ENCODE peak calls at places on chromosomes 1 and 21, in four cellular contexts. K, B, X and C are unnamed samples.

GRCh38 chr1:33370286-33370685 is 49.4 kb upstream of the A3GALT2 start:
- DNase-seq in K (no peak), B (peak; percentile 77), X (no peak), C (no peak)

GRCh38 chr21:37398697-37399096 is 32.1 kb downstream of the DYRK1A start:
- DNase-seq in K (no peak), B (no peak), X (no peak), C (no peak)

GRCh38 chr1:99475991-99476532 is 169.9 kb upstream of the PALMD start:
- DNase-seq in K (no peak), B (no peak), X (no peak), C (no peak)

GRCh38 chr1:212446333-212446732 is 13.6 kb downstream of the NENF start:
- DNase-seq in K (no peak), B (no peak), X (no peak), C (no peak)

GRCh38 chr1:54591127-54591756 is 32.1 kb downstream of the FAM151A start:
- DNase-seq in K (no peak), B (peak; percentile 42), X (no peak), C (no peak)

GRCh38 chr1:171674443-171675405 is 22.2 kb upstream of the MYOC start:
- DNase-seq in K (no peak), B (no peak), X (no peak), C (no peak)

GRCh38 chr1:9659328-9659727 is 7.8 kb downstream of the PIK3CD start:
- DNase-seq in K (no peak), B (peak; percentile 89), X (no peak), C (no peak)

GRCh38 chr1:3063379-3064295 is 5.4 kb upstream of the PRDM16 start:
- DNase-seq in K (no peak), B (no peak), X (no peak), C (no peak)

GRCh38 chr1:164754088-164754600 is 195.2 kb downstream of the PBX1 start:
- DNase-seq in K (no peak), B (peak; percentile 55), X (no peak), C (no peak)

GRCh38 chr1:23928789-23929188 is 15.6 kb upstream of the CNR2 start:
- DNase-seq in K (no peak), B (no peak), X (no peak), C (no peak)

GRCh38 chr21:31203371-31204054 is 140.5 kb downstream of the TIAM1 start:
- DNase-seq in K (no peak), B (peak; percentile 40), X (no peak), C (no peak)

GRCh38 chr1:208652300-208653160 is 408.3 kb upstream of the PLXNA2 start:
- DNase-seq in K (peak; percentile 25), B (peak; percentile 66), X (peak; percentile 45), C (peak; percentile 69)

GRCh38 chr1:206111528-206111927 is 5.7 kb downstream of the AVPR1B start:
- DNase-seq in K (no peak), B (no peak), X (no peak), C (no peak)

GRCh38 chr1:49200738-49201137 is 424.0 kb upstream of the BEND5 start:
- DNase-seq in K (no peak), B (no peak), X (no peak), C (no peak)

GRCh38 chr1:108028841-108029401 is 63.9 kb upstream of the VAV3 start:
- DNase-seq in K (no peak), B (no peak), X (no peak), C (no peak)

GRCh38 chr1:45619149-45619921 is 4.5 kb downstream of the CCDC17 start:
- DNase-seq in K (no peak), B (no peak), X (no peak), C (no peak)

GRCh38 chr21:15121097-15121654 is 56.4 kb upstream of the NRIP1 start:
- DNase-seq in K (no peak), B (no peak), X (no peak), C (no peak)

GRCh38 chr1:35452086-35452485 is 105.1 kb downstream of the KIAA0319L start:
- DNase-seq in K (no peak), B (peak; percentile 72), X (no peak), C (no peak)

GRCh38 chr1:36567601-36568341 is 85.1 kb upstream of the CSF3R start:
- DNase-seq in K (no peak), B (no peak), X (no peak), C (peak; percentile 17)

GRCh38 chr21:41926068-41926806 is 27.6 kb downstream of the C2CD2 start:
- DNase-seq in K (peak; percentile 17), B (peak; percentile 66), X (no peak), C (no peak)
- H3K18ac ChIP-seq in K (peak overlapping the region; percentile 56), B (peak overlapping the region; percentile 98), X (no peak overlapping the region), C (no peak overlapping the region)

GRCh38 chr1:227959325-227959860 is 11.7 kb upstream of the WNT9A start:
- DNase-seq in K (no peak), B (no peak), X (no peak), C (peak; percentile 35)

GRCh38 chr1:227954163-227954850 is 6.6 kb upstream of the WNT9A start:
- DNase-seq in K (no peak), B (no peak), X (no peak), C (no peak)

GRCh38 chr1:227955808-227956207 is 8.1 kb upstream of the WNT9A start:
- DNase-seq in K (no peak), B (no peak), X (no peak), C (no peak)

GRCh38 chr1:227961651-227962050 is 13.9 kb upstream of the WNT9A start:
- DNase-seq in K (no peak), B (no peak), X (no peak), C (no peak)

DNA sequence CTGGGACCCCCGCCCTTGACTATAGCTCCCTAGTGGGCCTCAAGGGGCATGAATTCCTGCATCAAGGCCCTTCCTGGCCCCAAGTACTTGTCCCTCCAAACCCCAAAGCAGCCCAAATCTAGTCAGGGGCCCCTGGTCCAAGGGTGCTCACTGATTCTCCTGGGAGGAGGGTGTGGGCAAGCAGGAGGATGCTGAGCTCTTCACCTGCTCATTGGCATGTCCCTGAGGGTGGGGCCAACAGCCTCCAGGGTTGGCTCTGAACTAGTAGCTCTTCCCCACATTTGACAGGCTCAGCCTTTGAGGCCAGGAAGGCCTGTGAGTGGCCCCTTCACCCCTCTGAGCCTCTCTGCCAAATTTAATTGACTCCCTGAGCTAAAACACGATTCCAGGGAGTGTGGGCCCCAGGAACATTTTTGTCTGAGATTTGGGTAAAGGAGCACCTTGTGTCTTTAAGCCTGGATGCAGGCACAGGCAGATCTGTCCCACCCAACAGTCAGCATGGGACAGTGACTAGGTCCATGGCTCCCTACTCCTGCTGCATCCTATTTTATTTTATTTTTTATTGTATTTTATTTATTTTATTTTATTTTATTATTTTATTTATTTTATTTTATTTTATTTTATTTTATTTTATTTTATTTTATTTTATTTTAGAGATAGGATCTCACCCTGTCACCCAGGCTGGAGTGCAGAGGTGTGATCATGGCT is 11.0 kb upstream of the WNT9A start:
- DNase-seq in K (no peak), B (no peak), X (no peak), C (no peak)
- H3K27ac ChIP-seq in K (no peak overlapping the region), B (no peak overlapping the region), X (no peak overlapping the region), C (no peak overlapping the region)

DNA sequence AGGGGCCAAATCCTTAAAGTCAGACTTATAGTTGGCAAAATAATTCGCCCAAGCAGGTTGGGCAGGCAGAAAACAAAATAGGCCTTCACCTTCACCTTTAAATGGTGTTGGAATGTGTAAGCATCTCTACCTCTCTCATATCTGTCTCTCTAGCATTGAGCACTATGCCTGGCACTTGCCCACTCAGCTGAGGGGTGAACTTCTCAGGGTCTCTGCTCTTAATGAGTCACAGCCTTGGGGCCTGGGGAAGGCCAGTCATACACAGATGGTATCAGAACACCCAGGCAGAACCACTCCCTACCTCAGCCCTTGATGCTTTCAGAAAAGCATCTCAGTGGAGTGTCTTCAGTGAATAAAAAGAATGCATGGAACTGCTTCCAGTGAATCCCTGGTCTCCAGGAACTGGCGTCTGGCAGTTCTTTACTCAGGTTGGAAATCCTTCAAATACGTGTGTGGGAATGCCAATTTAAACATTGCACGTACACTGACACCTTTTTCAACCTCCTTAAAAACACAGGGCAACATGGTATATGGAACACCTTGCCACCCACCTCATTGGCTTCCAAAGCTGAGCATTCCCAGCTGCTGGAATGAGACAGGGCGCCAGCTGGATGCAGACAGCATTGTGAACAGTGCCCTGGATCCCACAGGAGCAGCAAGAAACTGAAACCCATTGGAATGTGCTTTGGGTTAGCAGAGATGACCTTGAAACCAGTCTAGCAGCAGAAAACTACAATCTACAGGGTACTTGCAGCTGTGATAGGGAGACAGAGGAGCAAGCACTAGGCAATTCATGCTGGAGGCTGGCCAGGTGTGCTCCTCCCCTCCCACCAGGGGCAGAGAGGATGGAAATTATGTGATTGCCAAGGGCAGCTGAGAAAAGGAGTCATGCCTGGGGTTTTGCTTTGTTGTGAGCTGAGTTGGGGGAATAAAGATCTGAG is 30.0 kb downstream of the ZNF697 start:
- DNase-seq in K (no peak), B (peak; percentile 17), X (no peak), C (no peak)
- H3K18ac ChIP-seq in K (no peak overlapping the region), B (no peak overlapping the region), X (no peak overlapping the region), C (no peak overlapping the region)

DNA sequence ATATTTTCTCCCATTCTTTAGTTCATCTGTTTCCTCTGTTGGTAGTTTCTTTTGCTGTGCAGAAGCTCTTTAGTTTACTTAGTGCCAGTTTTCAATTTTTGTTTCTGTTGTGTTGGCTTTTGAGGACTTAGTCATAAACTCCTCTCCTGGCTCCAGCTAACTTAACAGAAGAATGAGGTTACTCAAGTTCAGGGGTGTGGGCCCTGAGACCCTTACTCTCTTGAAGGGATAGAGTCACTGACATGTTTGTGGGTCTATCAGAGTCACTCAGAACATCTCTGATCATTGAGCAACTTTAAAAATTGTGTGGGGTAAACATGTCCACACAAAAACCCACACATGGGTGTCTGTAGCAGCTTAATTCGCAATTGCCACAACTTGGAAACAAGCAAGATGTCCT is 14.2 kb downstream of the AGT start:
- DNase-seq in K (no peak), B (no peak), X (no peak), C (no peak)
- H3K27ac ChIP-seq in K (no peak overlapping the region), B (no peak overlapping the region), X (no peak overlapping the region), C (no peak overlapping the region)

DNA sequence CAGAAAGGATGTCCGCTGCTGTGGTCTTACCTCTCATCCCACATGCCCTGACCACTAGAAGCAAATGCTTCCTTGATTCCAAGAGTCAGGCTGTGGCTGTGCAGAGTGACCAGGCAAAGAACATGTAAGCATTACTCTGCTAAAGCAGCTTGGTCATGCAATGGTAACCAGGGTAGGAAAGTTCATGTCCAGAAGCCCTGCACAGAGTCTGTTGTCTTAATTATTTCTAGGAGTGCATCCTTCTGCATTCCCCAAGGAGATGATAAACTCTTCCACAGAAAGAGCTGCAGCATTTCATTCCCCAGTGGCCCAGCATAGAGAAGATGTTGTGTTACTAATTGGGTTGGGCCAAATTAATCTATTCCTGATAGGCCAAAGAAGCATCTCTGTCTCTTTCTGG is 10.1 kb upstream of the UTP25 start:
- DNase-seq in K (no peak), B (no peak), X (no peak), C (no peak)
- H3K18ac ChIP-seq in K (no peak overlapping the region), B (no peak overlapping the region), X (no peak overlapping the region), C (no peak overlapping the region)

GRCh38 chr21:46616656-46617055 is 11.8 kb upstream of the S100B start:
- DNase-seq in K (no peak), B (no peak), X (no peak), C (no peak)

GRCh38 chr21:46618738-46619369 is 14.0 kb upstream of the S100B start:
- DNase-seq in K (no peak), B (peak; percentile 43), X (no peak), C (no peak)

GRCh38 chr21:46619846-46620245 is 15.0 kb upstream of the S100B start:
- DNase-seq in K (no peak), B (peak; percentile 15), X (no peak), C (no peak)

GRCh38 chr21:46620846-46621245 is 14.6 kb upstream of the PRMT2 start:
- DNase-seq in K (no peak), B (no peak), X (no peak), C (no peak)

GRCh38 chr21:46617267-46618051 is 12.6 kb upstream of the S100B start:
- DNase-seq in K (no peak), B (peak; percentile 60), X (no peak), C (no peak)
- H3K27ac ChIP-seq in K (no peak overlapping the region), B (no peak overlapping the region), X (no peak overlapping the region), C (no peak overlapping the region)

GRCh38 chr1:166840309-166841302 is 1.3 kb downstream of the POGK start:
- DNase-seq in K (no peak), B (peak; percentile 46), X (no peak), C (no peak)
- H3K18ac ChIP-seq in K (peak overlapping the region; percentile 68), B (no peak overlapping the region), X (peak overlapping the region; percentile 30), C (peak overlapping the region; percentile 8)